ENCODE peak calls at places on chromosomes 16 and 17, in five cellular contexts. One of them, this sample, is unnamed.

GRCh38 chr17:27644586-27644985 is 13.6 kb downstream of the LGALS9 start:
- DNase-seq in GM12878: no peak
- DNase-seq in K562: no peak
- DNase-seq in HCT116: no peak
- DNase-seq in H1: no peak
- DNase-seq in this sample: no peak

GRCh38 chr17:41777579-41778188 is 8.8 kb downstream of the JUP start:
- DNase-seq in GM12878: no peak
- DNase-seq in K562: no peak
- DNase-seq in HCT116: no peak
- DNase-seq in H1: no peak
- DNase-seq in this sample: peak; percentile 77

GRCh38 chr17:48497103-48497502 is 33.7 kb downstream of the HOXB1 start:
- DNase-seq in GM12878: no peak
- DNase-seq in K562: no peak
- DNase-seq in HCT116: no peak
- DNase-seq in H1: no peak
- DNase-seq in this sample: no peak

GRCh38 chr16:57098188-57098841 is 5.9 kb downstream of the CPNE2 start:
- DNase-seq in GM12878: no peak
- DNase-seq in K562: no peak
- DNase-seq in HCT116: no peak
- DNase-seq in H1: no peak
- DNase-seq in this sample: no peak

GRCh38 chr16:79154081-79154480 is 446.5 kb downstream of the MAF start:
- DNase-seq in GM12878: no peak
- DNase-seq in K562: no peak
- DNase-seq in HCT116: no peak
- DNase-seq in H1: no peak
- DNase-seq in this sample: no peak

GRCh38 chr17:6654816-6655731 is 3.5 kb downstream of the C17orf100 start:
- DNase-seq in GM12878: no peak
- DNase-seq in K562: no peak
- DNase-seq in HCT116: no peak
- DNase-seq in H1: no peak
- DNase-seq in this sample: no peak

GRCh38 chr16:67516296-67517177 is 12.1 kb upstream of the RIPOR1 start:
- DNase-seq in GM12878: no peak
- DNase-seq in K562: no peak
- DNase-seq in HCT116: no peak
- DNase-seq in H1: no peak
- DNase-seq in this sample: no peak

GRCh38 chr17:42629420-42630009 is 20.0 kb downstream of the TUBG1 start:
- DNase-seq in GM12878: no peak
- DNase-seq in K562: no peak
- DNase-seq in HCT116: no peak
- DNase-seq in H1: no peak
- DNase-seq in this sample: no peak

GRCh38 chr17:64216030-64216384 is 47.1 kb downstream of the TEX2 start:
- DNase-seq in GM12878: no peak
- DNase-seq in K562: no peak
- DNase-seq in HCT116: no peak
- DNase-seq in H1: no peak
- DNase-seq in this sample: no peak

GRCh38 chr17:57045868-57046671 is 39.0 kb upstream of the AKAP1 start:
- DNase-seq in GM12878: no peak
- DNase-seq in K562: no peak
- DNase-seq in HCT116: no peak
- DNase-seq in H1: no peak
- DNase-seq in this sample: no peak

GRCh38 chr17:60557805-60558204 is 31.8 kb upstream of the APPBP2 start:
- DNase-seq in GM12878: no peak
- DNase-seq in K562: no peak
- DNase-seq in HCT116: no peak
- DNase-seq in H1: no peak
- DNase-seq in this sample: peak; percentile 45

GRCh38 chr16:63702981-63703590 is 1418.8 kb downstream of the CDH11 start:
- DNase-seq in GM12878: no peak
- DNase-seq in K562: no peak
- DNase-seq in HCT116: no peak
- DNase-seq in H1: no peak
- DNase-seq in this sample: peak; percentile 21

GRCh38 chr16:84795338-84796053 is 24.3 kb upstream of the CRISPLD2 start:
- DNase-seq in GM12878: no peak
- DNase-seq in K562: no peak
- DNase-seq in HCT116: no peak
- DNase-seq in H1: no peak
- DNase-seq in this sample: no peak

GRCh38 chr17:1055751-1056645 is 59.1 kb downstream of the TIMM22 start:
- DNase-seq in GM12878: no peak
- DNase-seq in K562: peak; percentile 71
- DNase-seq in HCT116: no peak
- DNase-seq in H1: no peak
- DNase-seq in this sample: peak; percentile 47

GRCh38 chr17:58666858-58667267 is 25.0 kb downstream of the TEX14 start:
- DNase-seq in GM12878: no peak
- DNase-seq in K562: peak; percentile 76
- DNase-seq in HCT116: peak; percentile 81
- DNase-seq in H1: no peak
- DNase-seq in this sample: no peak

GRCh38 chr17:58667934-58668597 is 23.8 kb downstream of the TEX14 start:
- DNase-seq in GM12878: no peak
- DNase-seq in K562: no peak
- DNase-seq in HCT116: no peak
- DNase-seq in H1: no peak
- DNase-seq in this sample: no peak

GRCh38 chr17:58665946-58666857 is 25.6 kb downstream of the TEX14 start:
- DNase-seq in GM12878: no peak
- DNase-seq in K562: peak; percentile 23
- DNase-seq in HCT116: peak; percentile 69
- DNase-seq in H1: no peak
- DNase-seq in this sample: no peak

GRCh38 chr17:58669853-58670252 is 22.0 kb downstream of the TEX14 start:
- DNase-seq in GM12878: no peak
- DNase-seq in K562: no peak
- DNase-seq in HCT116: no peak
- DNase-seq in H1: no peak
- DNase-seq in this sample: no peak

GRCh38 chr17:58668598-58668935 is 23.3 kb downstream of the TEX14 start:
- DNase-seq in GM12878: no peak
- DNase-seq in K562: no peak
- DNase-seq in HCT116: no peak
- DNase-seq in H1: no peak
- DNase-seq in this sample: no peak
- H2AFZ ChIP-seq in GM12878: no peak overlapping the region
- H2AFZ ChIP-seq in K562: no peak overlapping the region
- H2AFZ ChIP-seq in HCT116: peak overlapping the region; percentile 2
- H2AFZ ChIP-seq in H1: no peak overlapping the region
- H2AFZ ChIP-seq in this sample: no peak overlapping the region

GRCh38 chr17:80270836-80271235 is 10.2 kb downstream of the RNF213 start:
- DNase-seq in GM12878: no peak
- DNase-seq in K562: peak; percentile 86
- DNase-seq in HCT116: no peak
- DNase-seq in H1: peak; percentile 34
- DNase-seq in this sample: peak; percentile 62
- TF ChIP-seq SRF in GM12878: no peak
- TF ChIP-seq SRF in K562: no peak
- TF ChIP-seq SRF in HCT116: no peak
- TF ChIP-seq SRF in H1: no peak
- TF ChIP-seq SRF in this sample: no peak

DNA sequence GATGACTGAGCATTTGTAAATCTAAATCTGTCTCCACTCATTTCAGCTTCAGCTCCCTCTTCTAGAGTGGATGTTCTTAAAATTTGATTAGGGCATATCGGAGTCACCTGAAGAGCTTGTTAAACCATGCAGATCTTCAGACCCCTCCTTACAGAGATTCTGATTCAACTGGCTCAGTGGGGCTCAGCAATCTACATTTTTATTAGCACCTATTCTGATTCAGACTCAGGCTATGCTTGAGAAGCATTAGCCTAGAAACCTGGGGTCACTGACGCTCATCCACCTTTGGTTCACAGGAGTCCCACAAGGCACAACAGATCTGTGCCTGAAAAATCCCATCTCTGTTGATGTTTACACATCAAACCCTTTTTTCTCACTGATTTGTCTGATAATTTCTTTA is 365.6 kb downstream of the GRIN2A start:
- DNase-seq in GM12878: no peak
- DNase-seq in K562: no peak
- DNase-seq in HCT116: no peak
- DNase-seq in H1: no peak
- DNase-seq in this sample: no peak
- H2AFZ ChIP-seq in GM12878: no peak overlapping the region
- H2AFZ ChIP-seq in K562: no peak overlapping the region
- H2AFZ ChIP-seq in HCT116: no peak overlapping the region
- H2AFZ ChIP-seq in H1: no peak overlapping the region
- H2AFZ ChIP-seq in this sample: no peak overlapping the region

GRCh38 chr16:19717781-19718623 is at the start of the genes IQCK and KNOP1:
- DNase-seq in GM12878: peak; percentile 51
- DNase-seq in K562: peak; percentile 89
- DNase-seq in HCT116: peak; percentile 68
- DNase-seq in H1: peak; percentile 78
- DNase-seq in this sample: peak; percentile 92
- TF ChIP-seq SRF in GM12878: no peak
- TF ChIP-seq SRF in K562: no peak
- TF ChIP-seq SRF in HCT116: peak; percentile 13
- TF ChIP-seq SRF in H1: no peak
- TF ChIP-seq SRF in this sample: no peak

DNA sequence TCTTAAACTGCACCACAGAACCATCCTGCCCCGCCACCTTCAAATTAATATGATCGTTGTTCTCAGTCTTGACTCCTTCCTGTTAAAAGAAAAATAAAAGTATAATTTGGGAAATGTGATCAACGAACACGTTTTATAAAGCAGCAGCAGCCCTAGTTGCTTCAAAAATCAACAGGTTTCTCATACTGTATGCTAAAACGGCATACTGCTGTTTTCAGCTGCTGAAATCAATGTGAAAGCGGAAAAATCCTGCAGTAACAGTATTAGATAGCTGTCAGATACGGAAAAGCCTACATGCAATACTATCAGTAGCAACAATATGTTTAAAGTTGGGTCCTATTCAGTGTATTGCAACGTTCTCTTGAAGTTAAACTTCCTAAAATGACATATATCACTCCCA is 1.6 kb downstream of the SUMO2 start:
- DNase-seq in GM12878: no peak
- DNase-seq in K562: no peak
- DNase-seq in HCT116: no peak
- DNase-seq in H1: no peak
- DNase-seq in this sample: no peak
- H2AFZ ChIP-seq in GM12878: no peak overlapping the region
- H2AFZ ChIP-seq in K562: no peak overlapping the region
- H2AFZ ChIP-seq in HCT116: no peak overlapping the region
- H2AFZ ChIP-seq in H1: no peak overlapping the region
- H2AFZ ChIP-seq in this sample: no peak overlapping the region

DNA sequence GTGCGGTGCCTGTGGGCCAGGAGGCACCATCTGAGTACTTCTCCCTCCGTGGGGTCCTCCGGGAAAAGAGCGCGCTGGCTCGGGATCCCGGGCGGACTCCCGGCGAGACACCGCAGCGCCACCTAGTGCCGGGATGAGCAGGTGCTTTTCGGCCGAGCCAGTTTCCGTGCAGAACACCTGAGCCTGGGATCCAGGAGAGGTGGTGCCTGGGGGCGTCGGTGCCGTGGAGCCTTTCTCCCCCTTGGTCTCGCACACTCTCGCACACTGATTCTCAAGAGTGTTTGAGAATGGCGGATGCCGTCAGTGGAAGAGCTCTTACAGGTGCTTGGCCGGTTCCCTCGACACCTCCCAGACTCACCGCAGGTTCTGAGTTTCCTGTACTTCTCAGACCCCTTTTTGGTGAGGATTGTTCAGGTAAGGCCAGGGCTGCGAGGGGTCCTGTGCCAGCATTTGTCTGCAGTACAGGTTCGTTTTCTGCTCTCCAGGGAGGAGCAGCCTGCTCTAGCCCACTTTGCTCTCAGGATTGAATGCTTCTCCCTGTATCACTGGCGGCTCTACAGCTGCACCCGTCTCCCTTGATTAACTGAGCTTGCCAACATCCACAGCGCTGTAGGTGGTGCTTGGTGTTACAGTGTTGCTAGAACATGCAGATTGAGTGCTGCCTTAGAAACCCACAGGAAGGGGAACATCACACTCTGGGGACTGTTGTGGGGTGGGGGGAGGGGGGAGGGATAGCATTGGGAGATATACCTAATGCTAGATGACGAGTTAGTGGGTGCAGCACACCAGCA is 23.4 kb downstream of the TBCD start:
- DNase-seq in GM12878: no peak
- DNase-seq in K562: peak; percentile 76
- DNase-seq in HCT116: peak; percentile 24
- DNase-seq in H1: no peak
- DNase-seq in this sample: peak; percentile 51
- TF ChIP-seq SRF in GM12878: no peak
- TF ChIP-seq SRF in K562: no peak
- TF ChIP-seq SRF in HCT116: no peak
- TF ChIP-seq SRF in H1: no peak
- TF ChIP-seq SRF in this sample: no peak

This sample was measured in HepG2.